ENCODE peak calls at places on chromosome X, in six cellular contexts. W is HepG2, R is H1, P is Panc1, J is GM12878, K is SK-N-SH. D is an unnamed sample.

GRCh38 chrX:153887385-153887784 is 1.4 kb upstream of the L1CAM start:
- DNase-seq in W (no peak), R (no peak), P (no peak), J (no peak), K (no peak), D (no peak)

GRCh38 chrX:132181364-132181763 is 37.9 kb downstream of the RAP2C start:
- DNase-seq in W (no peak), R (no peak), P (no peak), J (no peak), K (no peak), D (no peak)

GRCh38 chrX:10278716-10279115 is 121.9 kb downstream of the CLCN4 start:
- DNase-seq in W (no peak), R (no peak), P (no peak), J (no peak), K (no peak), D (no peak)

GRCh38 chrX:33434256-33435092 is 223.1 kb upstream of the DMD start:
- DNase-seq in W (peak), R (peak), P (peak), J (no peak), K (peak), D (no peak)

GRCh38 chrX:10603612-10604011 is 16.8 kb downstream of the MID1 start:
- DNase-seq in W (no peak), R (no peak), P (no peak), J (no peak), K (no peak), D (no peak)

GRCh38 chrX:109774706-109775105 is 41.6 kb upstream of the ACSL4 start:
- DNase-seq in W (peak), R (no peak), P (peak), J (peak), K (no peak), D (no peak)

GRCh38 chrX:7214251-7214650 is 66.3 kb upstream of the PUDP start:
- DNase-seq in W (no peak), R (no peak), P (no peak), J (no peak), K (no peak), D (no peak)

GRCh38 chrX:3516051-3516541 is 169.6 kb upstream of the MXRA5 start:
- DNase-seq in W (no peak), R (no peak), P (no peak), J (no peak), K (no peak), D (no peak)

GRCh38 chrX:48665991-48666390 is 17.6 kb upstream of the WAS start:
- DNase-seq in W (no peak), R (no peak), P (no peak), J (no peak), K (no peak), D (no peak)

GRCh38 chrX:122934131-122934530 is 249.9 kb upstream of the GRIA3 start:
- DNase-seq in W (no peak), R (no peak), P (no peak), J (no peak), K (no peak), D (no peak)

GRCh38 chrX:28848707-28849106 is 261.5 kb downstream of the IL1RAPL1 start:
- DNase-seq in W (no peak), R (no peak), P (no peak), J (no peak), K (no peak), D (no peak)

GRCh38 chrX:55710701-55711100 is 6.8 kb upstream of the RRAGB start:
- DNase-seq in W (no peak), R (no peak), P (no peak), J (no peak), K (no peak), D (no peak)

GRCh38 chrX:50827996-50828395 is 14.0 kb upstream of the SHROOM4 start:
- DNase-seq in W (no peak), R (no peak), P (peak), J (no peak), K (no peak), D (peak)

GRCh38 chrX:9657590-9658256 is 107.9 kb downstream of the GPR143 start:
- DNase-seq in W (no peak), R (no peak), P (no peak), J (no peak), K (no peak), D (no peak)

GRCh38 chrX:42151808-42152207 is 228.5 kb upstream of the CASK start:
- DNase-seq in W (no peak), R (no peak), P (no peak), J (no peak), K (no peak), D (no peak)

GRCh38 chrX:118626346-118626745 is 101.1 kb upstream of the IL13RA1 start:
- DNase-seq in W (no peak), R (no peak), P (no peak), J (no peak), K (no peak), D (no peak)

GRCh38 chrX:11085305-11085704 is 25.8 kb upstream of the HCCS start:
- DNase-seq in W (no peak), R (no peak), P (no peak), J (no peak), K (no peak), D (no peak)

GRCh38 chrX:110667706-110668105 is 127.9 kb downstream of the CHRDL1 start:
- DNase-seq in W (no peak), R (peak), P (no peak), J (no peak), K (no peak), D (no peak)

GRCh38 chrX:150610038-150610437 is 41.6 kb downstream of the MTM1 start:
- DNase-seq in W (no peak), R (no peak), P (no peak), J (no peak), K (no peak), D (no peak)

GRCh38 chrX:71315917-71316316 is 14.4 kb downstream of the ITGB1BP2 start:
- DNase-seq in W (no peak), R (no peak), P (no peak), J (no peak), K (no peak), D (no peak)

GRCh38 chrX:154652311-154653047 is 900 bp downstream of the CTAG2 start:
- DNase-seq in W (no peak), R (no peak), P (no peak), J (no peak), K (no peak), D (no peak)

GRCh38 chrX:118978451-118978850 is 4.0 kb downstream of the LONRF3 start:
- DNase-seq in W (no peak), R (no peak), P (no peak), J (no peak), K (no peak), D (no peak)

GRCh38 chrX:8988456-8988855 is 45.5 kb downstream of the FAM9B start:
- DNase-seq in W (peak), R (no peak), P (no peak), J (no peak), K (no peak), D (no peak)

GRCh38 chrX:140713174-140713539 is 3.6 kb downstream of the LINC00632 start:
- DNase-seq in W (no peak), R (no peak), P (no peak), J (no peak), K (no peak), D (no peak)

GRCh38 chrX:51144828-51145442 is 187.7 kb upstream of the NUDT10 start:
- DNase-seq in W (peak), R (peak), P (peak), J (peak), K (peak), D (no peak)

GRCh38 chrX:34768290-34768689 is 111.2 kb upstream of the TMEM47 start:
- DNase-seq in W (no peak), R (no peak), P (no peak), J (no peak), K (no peak), D (no peak)

GRCh38 chrX:3066555-3066954 is 25.3 kb downstream of the ARSF start:
- DNase-seq in W (no peak), R (no peak), P (no peak), J (no peak), K (peak), D (no peak)

DNA sequence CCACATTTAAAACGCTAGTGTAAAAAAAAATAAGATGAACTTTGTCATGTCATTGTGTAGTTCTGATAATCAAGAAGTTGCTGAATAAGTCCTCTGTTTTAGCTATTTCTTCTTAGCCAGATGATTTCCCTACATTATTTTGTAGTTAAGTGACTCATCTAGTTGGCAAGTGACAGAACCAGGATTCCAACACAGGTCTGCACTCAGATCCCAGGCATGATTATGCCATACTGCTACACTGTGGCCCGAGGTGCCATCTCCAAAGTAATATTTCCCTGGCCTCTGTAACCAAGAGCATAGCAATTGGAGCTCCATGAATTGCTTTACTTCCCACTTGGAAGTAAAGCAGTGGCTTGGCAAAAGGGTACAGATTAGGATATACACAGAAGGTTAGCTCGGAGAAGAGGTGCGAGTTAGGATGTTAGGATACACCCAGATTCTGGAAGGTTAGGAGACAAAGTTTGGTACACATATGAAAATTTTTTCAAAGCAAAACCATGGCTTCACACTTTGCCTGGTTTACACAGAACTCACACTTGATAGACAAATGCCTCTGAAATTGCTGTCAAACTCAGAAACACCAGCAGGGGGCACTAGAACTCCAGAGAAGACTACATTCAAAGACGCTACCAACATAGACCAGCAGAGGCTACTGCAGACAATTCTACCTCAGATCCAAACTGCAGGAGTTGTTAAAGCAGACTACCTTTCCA is 41.4 kb downstream of the SRPX2 start:
- DNase-seq in W (peak), R (peak), P (peak), J (peak), K (peak), D (peak)
- TF ChIP-seq SIN3A in W (no peak), R (no peak), P (no peak), J (no peak), K (no peak), D (no peak)

GRCh38 chrX:15413101-15413500 is 28.9 kb upstream of the VEGFD start:
- DNase-seq in W (no peak), R (no peak), P (no peak), J (no peak), K (no peak), D (no peak)

GRCh38 chrX:15404712-15405111 is 20.5 kb upstream of the VEGFD start:
- DNase-seq in W (no peak), R (no peak), P (no peak), J (no peak), K (peak), D (no peak)

GRCh38 chrX:15405846-15406245 is 21.6 kb upstream of the VEGFD start:
- DNase-seq in W (no peak), R (no peak), P (no peak), J (no peak), K (no peak), D (no peak)

GRCh38 chrX:15416133-15416993 is 32.1 kb upstream of the VEGFD start:
- DNase-seq in W (no peak), R (no peak), P (no peak), J (no peak), K (no peak), D (no peak)

DNA sequence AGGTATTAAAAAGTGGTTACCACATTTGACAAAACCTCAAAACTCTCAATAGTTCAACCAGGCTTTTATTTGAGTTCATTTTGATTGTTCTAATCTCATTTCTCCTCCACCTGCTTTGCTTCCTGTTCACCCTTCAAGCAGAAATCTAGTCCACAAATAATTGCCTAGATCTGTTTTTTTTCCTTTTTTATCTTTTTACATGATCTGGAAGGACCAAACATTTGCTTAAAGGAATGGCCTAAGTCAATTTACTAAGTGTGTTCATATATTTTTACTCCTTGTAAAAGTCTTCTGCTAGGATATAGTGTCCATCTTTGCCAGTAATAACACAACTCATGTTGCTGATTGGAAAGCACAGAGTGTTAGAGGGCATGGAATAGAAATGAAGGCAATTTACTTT is 26.2 kb upstream of the VEGFD start:
- DNase-seq in W (no peak), R (no peak), P (no peak), J (no peak), K (no peak), D (no peak)
- TF ChIP-seq SIN3A in W (no peak), R (no peak), P (no peak), J (no peak), K (no peak), D (no peak)

GRCh38 chrX:134602410-134602809 is 55.9 kb downstream of the PLAC1 start:
- DNase-seq in W (no peak), R (no peak), P (no peak), J (no peak), K (no peak), D (no peak)

GRCh38 chrX:134601240-134601639 is 57.0 kb downstream of the PLAC1 start:
- DNase-seq in W (no peak), R (no peak), P (no peak), J (no peak), K (no peak), D (no peak)

GRCh38 chrX:134599173-134599914 is 58.9 kb downstream of the PLAC1 start:
- DNase-seq in W (no peak), R (no peak), P (no peak), J (peak), K (no peak), D (no peak)

GRCh38 chrX:134603806-134604700 is 54.2 kb downstream of the PLAC1 start:
- DNase-seq in W (no peak), R (no peak), P (no peak), J (no peak), K (no peak), D (peak)

GRCh38 chrX:134600714-134601113 is 57.6 kb downstream of the PLAC1 start:
- DNase-seq in W (no peak), R (no peak), P (no peak), J (no peak), K (no peak), D (peak)
- TF ChIP-seq SIN3A in W (no peak), R (no peak), P (no peak), J (no peak), K (no peak), D (no peak)

DNA sequence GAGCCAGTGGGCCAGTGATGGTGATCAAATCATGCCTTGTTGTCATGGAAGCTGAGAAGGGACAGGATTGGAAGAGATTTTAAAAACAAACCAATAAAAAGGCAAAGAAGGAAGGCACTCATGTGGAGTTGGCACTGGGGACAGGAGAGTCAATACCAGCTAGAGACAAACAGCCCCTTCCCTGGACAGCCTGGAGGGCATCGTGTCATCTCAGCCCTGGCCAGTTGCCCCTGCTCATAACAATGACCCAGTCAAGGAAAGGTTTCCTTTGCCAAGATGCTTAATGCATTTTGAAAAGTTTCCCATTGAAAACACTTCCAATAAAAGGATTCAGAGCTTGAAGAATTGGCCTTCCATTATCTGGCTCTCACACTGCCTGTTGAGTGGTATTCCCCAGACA is 55.5 kb downstream of the SCML1 start:
- DNase-seq in W (no peak), R (no peak), P (no peak), J (no peak), K (no peak), D (no peak)
- TF ChIP-seq SIN3A in W (no peak), R (no peak), P (no peak), J (no peak), K (no peak), D (no peak)

DNA sequence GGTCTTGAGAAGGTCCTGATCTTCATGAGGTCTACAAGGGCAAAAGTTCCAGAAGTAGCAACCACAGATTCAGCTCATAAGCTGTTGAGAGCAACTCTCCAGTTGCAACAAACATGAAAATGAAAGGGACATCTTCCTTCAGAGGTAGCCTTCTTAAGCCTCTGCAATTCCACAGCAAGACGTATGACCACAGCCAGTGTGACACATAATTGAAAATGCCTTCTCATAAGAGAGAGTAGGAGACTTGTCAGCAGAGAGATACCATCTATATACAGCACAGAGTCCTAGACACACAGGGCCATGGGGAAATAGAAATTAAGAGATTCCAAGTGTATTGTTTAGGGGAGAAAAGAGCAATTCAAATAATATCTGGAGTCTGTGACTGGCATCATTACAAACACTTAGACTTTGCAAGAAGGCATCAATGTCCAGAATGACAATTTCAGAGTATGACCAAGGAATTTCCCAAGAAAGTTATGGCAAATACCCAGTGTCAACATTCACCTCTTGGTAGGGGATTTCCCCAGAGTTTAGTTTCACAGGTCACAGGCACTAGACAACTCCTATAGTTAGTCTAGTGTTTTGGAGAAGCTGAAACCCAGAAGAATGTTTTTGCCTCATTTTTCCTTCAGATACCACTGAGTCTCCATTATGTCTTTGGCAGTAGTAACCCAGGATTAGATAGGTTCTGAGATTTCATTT is 340.3 kb downstream of the ZNF674 start:
- DNase-seq in W (no peak), R (no peak), P (no peak), J (no peak), K (no peak), D (no peak)
- TF ChIP-seq SIN3A in W (no peak), R (no peak), P (no peak), J (no peak), K (no peak), D (no peak)

GRCh38 chrX:133465254-133465653 is 50.0 kb upstream of the GPC4 start:
- DNase-seq in W (no peak), R (no peak), P (no peak), J (no peak), K (no peak), D (no peak)
- TF ChIP-seq SIN3A in W (no peak), R (no peak), P (no peak), J (no peak), K (no peak), D (no peak)

GRCh38 chrX:68841251-68842049 is 12.6 kb downstream of the EFNB1 start:
- DNase-seq in W (no peak), R (no peak), P (no peak), J (no peak), K (no peak), D (no peak)
- TF ChIP-seq SIN3A in W (no peak), R (no peak), P (no peak), J (no peak), K (no peak), D (no peak)

GRCh38 chrX:635428-636192 is 5.0 kb downstream of the SHOX start:
- DNase-seq in W (no peak), R (no peak), P (no peak), J (no peak), K (no peak), D (no peak)
- TF ChIP-seq SIN3A in W (no peak), R (no peak), P (no peak), J (no peak), K (no peak), D (no peak)